ENCODE peak calls at places on chromosomes 13 and 19, in six cellular contexts. One of them, this sample, is unnamed.

GRCh38 chr13:69280399-69280798 is 827.2 kb upstream of the ATXN8OS start:
- DNase-seq in H54: no peak
- DNase-seq in AG09319: no peak
- DNase-seq in cardiac fibroblast: no peak
- DNase-seq in NAMALWA: no peak
- DNase-seq in stimulated activated CD8-positive, alpha-beta memory T cell treated with anti-CD3 and anti-CD28 coated beads, Interleukin-4, amount 100 ng/mL, for 1 hour: no peak
- DNase-seq in this sample: no peak

GRCh38 chr19:38799104-38799503 is 10.1 kb downstream of the LGALS7B start:
- DNase-seq in AG09319: no peak
- DNase-seq in H54: no peak
- DNase-seq in NAMALWA: no peak
- DNase-seq in cardiac fibroblast: no peak
- DNase-seq in stimulated activated CD8-positive, alpha-beta memory T cell treated with anti-CD3 and anti-CD28 coated beads, Interleukin-4, amount 100 ng/mL, for 1 hour: no peak
- DNase-seq in this sample: no peak

GRCh38 chr13:22009937-22010336 is 339.1 kb downstream of the FGF9 start:
- DNase-seq in H54: no peak
- DNase-seq in cardiac fibroblast: no peak
- DNase-seq in NAMALWA: no peak
- DNase-seq in AG09319: no peak
- DNase-seq in stimulated activated CD8-positive, alpha-beta memory T cell treated with anti-CD3 and anti-CD28 coated beads, Interleukin-4, amount 100 ng/mL, for 1 hour: no peak
- DNase-seq in this sample: no peak

GRCh38 chr19:2326699-2327360 is 1.6 kb downstream of the LSM7 start:
- DNase-seq in NAMALWA: no peak
- DNase-seq in stimulated activated CD8-positive, alpha-beta memory T cell treated with anti-CD3 and anti-CD28 coated beads, Interleukin-4, amount 100 ng/mL, for 1 hour: no peak
- DNase-seq in cardiac fibroblast: no peak
- DNase-seq in H54: no peak
- DNase-seq in AG09319: no peak
- DNase-seq in this sample: no peak

GRCh38 chr13:24301911-24302310 is 7.5 kb upstream of the C1QTNF9 start:
- DNase-seq in stimulated activated CD8-positive, alpha-beta memory T cell treated with anti-CD3 and anti-CD28 coated beads, Interleukin-4, amount 100 ng/mL, for 1 hour: no peak
- DNase-seq in H54: no peak
- DNase-seq in AG09319: no peak
- DNase-seq in cardiac fibroblast: no peak
- DNase-seq in NAMALWA: no peak
- DNase-seq in this sample: no peak

GRCh38 chr13:44437356-44438233 is 64.0 kb downstream of the SERP2 start:
- DNase-seq in cardiac fibroblast: peak
- DNase-seq in AG09319: no peak
- DNase-seq in NAMALWA: peak
- DNase-seq in stimulated activated CD8-positive, alpha-beta memory T cell treated with anti-CD3 and anti-CD28 coated beads, Interleukin-4, amount 100 ng/mL, for 1 hour: no peak
- DNase-seq in H54: no peak
- DNase-seq in this sample: peak

GRCh38 chr13:61078976-61079770 is 336.5 kb downstream of the PCDH20 start:
- DNase-seq in NAMALWA: no peak
- DNase-seq in H54: no peak
- DNase-seq in cardiac fibroblast: no peak
- DNase-seq in AG09319: no peak
- DNase-seq in stimulated activated CD8-positive, alpha-beta memory T cell treated with anti-CD3 and anti-CD28 coated beads, Interleukin-4, amount 100 ng/mL, for 1 hour: no peak
- DNase-seq in this sample: no peak

GRCh38 chr13:97629601-97630272 is 195.8 kb downstream of the RAP2A start:
- DNase-seq in AG09319: no peak
- DNase-seq in stimulated activated CD8-positive, alpha-beta memory T cell treated with anti-CD3 and anti-CD28 coated beads, Interleukin-4, amount 100 ng/mL, for 1 hour: no peak
- DNase-seq in NAMALWA: no peak
- DNase-seq in H54: no peak
- DNase-seq in cardiac fibroblast: no peak
- DNase-seq in this sample: no peak

GRCh38 chr19:57305056-57305455 is 15.2 kb upstream of the ZNF543 start:
- DNase-seq in stimulated activated CD8-positive, alpha-beta memory T cell treated with anti-CD3 and anti-CD28 coated beads, Interleukin-4, amount 100 ng/mL, for 1 hour: no peak
- DNase-seq in cardiac fibroblast: no peak
- DNase-seq in H54: no peak
- DNase-seq in NAMALWA: no peak
- DNase-seq in AG09319: no peak
- DNase-seq in this sample: no peak

GRCh38 chr19:4474504-4475136 is 2.5 kb downstream of the HDGFL2 start:
- DNase-seq in H54: peak
- DNase-seq in cardiac fibroblast: peak
- DNase-seq in NAMALWA: peak
- DNase-seq in AG09319: no peak
- DNase-seq in stimulated activated CD8-positive, alpha-beta memory T cell treated with anti-CD3 and anti-CD28 coated beads, Interleukin-4, amount 100 ng/mL, for 1 hour: no peak
- DNase-seq in this sample: no peak

GRCh38 chr13:60143775-60144174 is 20.0 kb downstream of the DIAPH3 start:
- DNase-seq in stimulated activated CD8-positive, alpha-beta memory T cell treated with anti-CD3 and anti-CD28 coated beads, Interleukin-4, amount 100 ng/mL, for 1 hour: no peak
- DNase-seq in AG09319: no peak
- DNase-seq in NAMALWA: no peak
- DNase-seq in H54: no peak
- DNase-seq in cardiac fibroblast: peak
- DNase-seq in this sample: no peak

GRCh38 chr19:48418317-48419064 is 25.0 kb downstream of the GRIN2D start:
- DNase-seq in cardiac fibroblast: no peak
- DNase-seq in AG09319: no peak
- DNase-seq in H54: no peak
- DNase-seq in stimulated activated CD8-positive, alpha-beta memory T cell treated with anti-CD3 and anti-CD28 coated beads, Interleukin-4, amount 100 ng/mL, for 1 hour: no peak
- DNase-seq in NAMALWA: no peak
- DNase-seq in this sample: peak

GRCh38 chr19:47013041-47013517 is 6.6 kb upstream of the NPAS1 start:
- DNase-seq in NAMALWA: peak
- DNase-seq in cardiac fibroblast: peak
- DNase-seq in stimulated activated CD8-positive, alpha-beta memory T cell treated with anti-CD3 and anti-CD28 coated beads, Interleukin-4, amount 100 ng/mL, for 1 hour: peak
- DNase-seq in H54: peak
- DNase-seq in AG09319: peak
- DNase-seq in this sample: peak

GRCh38 chr13:45554604-45555109 is 60.9 kb downstream of the ERICH6B start:
- DNase-seq in NAMALWA: no peak
- DNase-seq in AG09319: no peak
- DNase-seq in stimulated activated CD8-positive, alpha-beta memory T cell treated with anti-CD3 and anti-CD28 coated beads, Interleukin-4, amount 100 ng/mL, for 1 hour: no peak
- DNase-seq in H54: no peak
- DNase-seq in cardiac fibroblast: no peak
- DNase-seq in this sample: no peak

GRCh38 chr13:58953638-58954037 is 1210.1 kb downstream of the DIAPH3 start:
- DNase-seq in NAMALWA: peak
- DNase-seq in H54: no peak
- DNase-seq in stimulated activated CD8-positive, alpha-beta memory T cell treated with anti-CD3 and anti-CD28 coated beads, Interleukin-4, amount 100 ng/mL, for 1 hour: no peak
- DNase-seq in AG09319: no peak
- DNase-seq in cardiac fibroblast: no peak
- DNase-seq in this sample: no peak

GRCh38 chr13:98103531-98103930 is 39.4 kb upstream of the FARP1 start:
- DNase-seq in AG09319: no peak
- DNase-seq in NAMALWA: no peak
- DNase-seq in cardiac fibroblast: no peak
- DNase-seq in H54: no peak
- DNase-seq in stimulated activated CD8-positive, alpha-beta memory T cell treated with anti-CD3 and anti-CD28 coated beads, Interleukin-4, amount 100 ng/mL, for 1 hour: no peak
- DNase-seq in this sample: no peak

GRCh38 chr13:91135949-91136348 is 211.5 kb upstream of the MIR17HG start:
- DNase-seq in cardiac fibroblast: no peak
- DNase-seq in stimulated activated CD8-positive, alpha-beta memory T cell treated with anti-CD3 and anti-CD28 coated beads, Interleukin-4, amount 100 ng/mL, for 1 hour: no peak
- DNase-seq in AG09319: no peak
- DNase-seq in NAMALWA: no peak
- DNase-seq in H54: no peak
- DNase-seq in this sample: no peak

GRCh38 chr13:22451345-22451744 is 729.4 kb upstream of the SGCG start:
- DNase-seq in stimulated activated CD8-positive, alpha-beta memory T cell treated with anti-CD3 and anti-CD28 coated beads, Interleukin-4, amount 100 ng/mL, for 1 hour: no peak
- DNase-seq in cardiac fibroblast: peak
- DNase-seq in AG09319: no peak
- DNase-seq in H54: no peak
- DNase-seq in NAMALWA: no peak
- DNase-seq in this sample: no peak

GRCh38 chr13:80706164-80706471 is 365.2 kb upstream of the SPRY2 start:
- DNase-seq in NAMALWA: no peak
- DNase-seq in AG09319: no peak
- DNase-seq in stimulated activated CD8-positive, alpha-beta memory T cell treated with anti-CD3 and anti-CD28 coated beads, Interleukin-4, amount 100 ng/mL, for 1 hour: no peak
- DNase-seq in H54: no peak
- DNase-seq in cardiac fibroblast: no peak
- DNase-seq in this sample: no peak

GRCh38 chr19:51660975-51661600 is 14.5 kb upstream of the SIGLEC14 start:
- DNase-seq in AG09319: no peak
- DNase-seq in stimulated activated CD8-positive, alpha-beta memory T cell treated with anti-CD3 and anti-CD28 coated beads, Interleukin-4, amount 100 ng/mL, for 1 hour: no peak
- DNase-seq in cardiac fibroblast: peak
- DNase-seq in H54: peak
- DNase-seq in NAMALWA: peak
- DNase-seq in this sample: peak

GRCh38 chr13:34349091-34349722 is 531.3 kb downstream of the RFC3 start:
- DNase-seq in stimulated activated CD8-positive, alpha-beta memory T cell treated with anti-CD3 and anti-CD28 coated beads, Interleukin-4, amount 100 ng/mL, for 1 hour: no peak
- DNase-seq in NAMALWA: no peak
- DNase-seq in H54: peak
- DNase-seq in AG09319: peak
- DNase-seq in cardiac fibroblast: peak
- DNase-seq in this sample: peak

GRCh38 chr13:27353653-27354052 is 70.8 kb upstream of the GTF3A start:
- DNase-seq in cardiac fibroblast: no peak
- DNase-seq in H54: no peak
- DNase-seq in NAMALWA: no peak
- DNase-seq in stimulated activated CD8-positive, alpha-beta memory T cell treated with anti-CD3 and anti-CD28 coated beads, Interleukin-4, amount 100 ng/mL, for 1 hour: no peak
- DNase-seq in AG09319: no peak
- DNase-seq in this sample: no peak

GRCh38 chr19:42626181-42626580 is 31.5 kb upstream of the CEACAM8 start:
- DNase-seq in stimulated activated CD8-positive, alpha-beta memory T cell treated with anti-CD3 and anti-CD28 coated beads, Interleukin-4, amount 100 ng/mL, for 1 hour: no peak
- DNase-seq in H54: no peak
- DNase-seq in AG09319: no peak
- DNase-seq in NAMALWA: no peak
- DNase-seq in cardiac fibroblast: no peak
- DNase-seq in this sample: no peak

GRCh38 chr13:75345191-75345590 is 136.8 kb downstream of the TBC1D4 start:
- DNase-seq in AG09319: no peak
- DNase-seq in NAMALWA: no peak
- DNase-seq in H54: no peak
- DNase-seq in stimulated activated CD8-positive, alpha-beta memory T cell treated with anti-CD3 and anti-CD28 coated beads, Interleukin-4, amount 100 ng/mL, for 1 hour: no peak
- DNase-seq in cardiac fibroblast: peak
- DNase-seq in this sample: no peak

GRCh38 chr13:45393941-45394570 is 24.1 kb downstream of the SLC25A30 start:
- DNase-seq in H54: peak
- DNase-seq in stimulated activated CD8-positive, alpha-beta memory T cell treated with anti-CD3 and anti-CD28 coated beads, Interleukin-4, amount 100 ng/mL, for 1 hour: no peak
- DNase-seq in NAMALWA: peak
- DNase-seq in cardiac fibroblast: peak
- DNase-seq in AG09319: no peak
- DNase-seq in this sample: peak

GRCh38 chr19:50352242-50352641 is 13.2 kb downstream of the NAPSA start:
- DNase-seq in NAMALWA: no peak
- DNase-seq in H54: no peak
- DNase-seq in cardiac fibroblast: no peak
- DNase-seq in AG09319: no peak
- DNase-seq in stimulated activated CD8-positive, alpha-beta memory T cell treated with anti-CD3 and anti-CD28 coated beads, Interleukin-4, amount 100 ng/mL, for 1 hour: no peak
- DNase-seq in this sample: no peak

GRCh38 chr13:78875792-78876580 is 217.0 kb upstream of the OBI1 start:
- DNase-seq in H54: no peak
- DNase-seq in cardiac fibroblast: no peak
- DNase-seq in AG09319: no peak
- DNase-seq in NAMALWA: peak
- DNase-seq in stimulated activated CD8-positive, alpha-beta memory T cell treated with anti-CD3 and anti-CD28 coated beads, Interleukin-4, amount 100 ng/mL, for 1 hour: no peak
- DNase-seq in this sample: no peak

This sample was measured in ACHN.